ENCODE peak calls at places on chromosomes 5 and 9, in five cellular contexts. One of them, this sample, is unnamed.

GRCh38 chr9:126169736-126170135 is 156.9 kb upstream of the MVB12B start:
- DNase-seq in transverse colon: no peak
- DNase-seq in BJ: no peak
- DNase-seq in CD8-positive, alpha-beta T cell: no peak
- DNase-seq in endodermal cell: no peak
- DNase-seq in this sample: no peak

GRCh38 chr9:116432051-116432450 is 255.1 kb upstream of the TRIM32 start:
- DNase-seq in CD8-positive, alpha-beta T cell: no peak
- DNase-seq in endodermal cell: no peak
- DNase-seq in BJ: no peak
- DNase-seq in transverse colon: no peak
- DNase-seq in this sample: no peak

GRCh38 chr5:128224336-128224735 is 140.8 kb downstream of the SLC12A2 start:
- DNase-seq in transverse colon: no peak
- DNase-seq in endodermal cell: no peak
- DNase-seq in CD8-positive, alpha-beta T cell: no peak
- DNase-seq in BJ: no peak
- DNase-seq in this sample: no peak

GRCh38 chr9:129309041-129309430 is 131.0 kb upstream of the IER5L start:
- DNase-seq in CD8-positive, alpha-beta T cell: no peak
- DNase-seq in transverse colon: no peak
- DNase-seq in BJ: no peak
- DNase-seq in endodermal cell: no peak
- DNase-seq in this sample: no peak

GRCh38 chr9:135324329-135324728 is 155.3 kb upstream of the PPP1R26 start:
- DNase-seq in transverse colon: no peak
- DNase-seq in BJ: no peak
- DNase-seq in CD8-positive, alpha-beta T cell: no peak
- DNase-seq in endodermal cell: no peak
- DNase-seq in this sample: no peak

GRCh38 chr9:68949271-68950000 is 64.5 kb downstream of the PRKACG start:
- DNase-seq in BJ: no peak
- DNase-seq in transverse colon: peak; percentile 34
- DNase-seq in endodermal cell: peak; percentile 55
- DNase-seq in CD8-positive, alpha-beta T cell: no peak
- DNase-seq in this sample: no peak

GRCh38 chr9:120781236-120781635 is 12.0 kb downstream of the FBXW2 start:
- DNase-seq in transverse colon: no peak
- DNase-seq in endodermal cell: no peak
- DNase-seq in BJ: no peak
- DNase-seq in CD8-positive, alpha-beta T cell: no peak
- DNase-seq in this sample: no peak

GRCh38 chr5:33854733-33855151 is 37.0 kb downstream of the ADAMTS12 start:
- DNase-seq in endodermal cell: no peak
- DNase-seq in CD8-positive, alpha-beta T cell: no peak
- DNase-seq in transverse colon: no peak
- DNase-seq in BJ: no peak
- DNase-seq in this sample: no peak

GRCh38 chr5:26553079-26553478 is 485.3 kb downstream of the CDH9 start:
- DNase-seq in endodermal cell: no peak
- DNase-seq in BJ: no peak
- DNase-seq in CD8-positive, alpha-beta T cell: no peak
- DNase-seq in transverse colon: no peak
- DNase-seq in this sample: no peak

GRCh38 chr5:159094745-159095144 is 5.0 kb downstream of the EBF1 start:
- DNase-seq in transverse colon: peak; percentile 44
- DNase-seq in CD8-positive, alpha-beta T cell: peak; percentile 45
- DNase-seq in endodermal cell: peak; percentile 65
- DNase-seq in BJ: no peak
- DNase-seq in this sample: no peak

GRCh38 chr5:140632366-140633080 is 452 bp downstream of the CD14 start:
- DNase-seq in transverse colon: peak; percentile 63
- DNase-seq in endodermal cell: no peak
- DNase-seq in CD8-positive, alpha-beta T cell: peak; percentile 33
- DNase-seq in BJ: no peak
- DNase-seq in this sample: no peak

GRCh38 chr5:14039063-14039462 is 94.6 kb upstream of the DNAH5 start:
- DNase-seq in endodermal cell: no peak
- DNase-seq in transverse colon: no peak
- DNase-seq in BJ: no peak
- DNase-seq in CD8-positive, alpha-beta T cell: no peak
- DNase-seq in this sample: no peak

GRCh38 chr9:72262063-72262462 is 102.9 kb downstream of the ZFAND5 start:
- DNase-seq in transverse colon: no peak
- DNase-seq in BJ: no peak
- DNase-seq in CD8-positive, alpha-beta T cell: no peak
- DNase-seq in endodermal cell: no peak
- DNase-seq in this sample: no peak

GRCh38 chr5:59786271-59786805 is 107.2 kb downstream of the PDE4D start:
- DNase-seq in BJ: peak; percentile 75
- DNase-seq in transverse colon: no peak
- DNase-seq in endodermal cell: no peak
- DNase-seq in CD8-positive, alpha-beta T cell: no peak
- DNase-seq in this sample: peak; percentile 64

GRCh38 chr9:136719212-136719880 is 7.0 kb downstream of the DIPK1B start:
- DNase-seq in transverse colon: no peak
- DNase-seq in CD8-positive, alpha-beta T cell: no peak
- DNase-seq in endodermal cell: no peak
- DNase-seq in BJ: no peak
- DNase-seq in this sample: no peak

GRCh38 chr9:72856985-72857631 is 95.7 kb downstream of the ALDH1A1 start:
- DNase-seq in CD8-positive, alpha-beta T cell: no peak
- DNase-seq in transverse colon: no peak
- DNase-seq in BJ: no peak
- DNase-seq in endodermal cell: peak; percentile 63
- DNase-seq in this sample: peak; percentile 59

GRCh38 chr9:77455312-77455927 is 192.7 kb downstream of the GNA14 start:
- DNase-seq in transverse colon: peak; percentile 74
- DNase-seq in BJ: no peak
- DNase-seq in CD8-positive, alpha-beta T cell: peak; percentile 7
- DNase-seq in endodermal cell: peak; percentile 79
- DNase-seq in this sample: no peak

GRCh38 chr5:172685036-172685435 is 44.0 kb downstream of the NEURL1B start:
- DNase-seq in transverse colon: no peak
- DNase-seq in endodermal cell: no peak
- DNase-seq in BJ: no peak
- DNase-seq in CD8-positive, alpha-beta T cell: no peak
- DNase-seq in this sample: no peak

GRCh38 chr5:143605403-143606005 is 202.0 kb upstream of the NR3C1 start:
- DNase-seq in BJ: no peak
- DNase-seq in CD8-positive, alpha-beta T cell: no peak
- DNase-seq in endodermal cell: no peak
- DNase-seq in transverse colon: peak; percentile 14
- DNase-seq in this sample: no peak

GRCh38 chr5:58054018-58054417 is 405.9 kb downstream of the PLK2 start:
- DNase-seq in transverse colon: no peak
- DNase-seq in CD8-positive, alpha-beta T cell: no peak
- DNase-seq in endodermal cell: no peak
- DNase-seq in BJ: no peak
- DNase-seq in this sample: no peak

GRCh38 chr9:11735391-11735790 is 957.8 kb upstream of the TYRP1 start:
- DNase-seq in transverse colon: no peak
- DNase-seq in BJ: no peak
- DNase-seq in CD8-positive, alpha-beta T cell: no peak
- DNase-seq in endodermal cell: no peak
- DNase-seq in this sample: no peak

GRCh38 chr5:107831612-107832395 is 161.1 kb upstream of the EFNA5 start:
- DNase-seq in transverse colon: no peak
- DNase-seq in endodermal cell: no peak
- DNase-seq in CD8-positive, alpha-beta T cell: no peak
- DNase-seq in BJ: peak; percentile 84
- DNase-seq in this sample: no peak

GRCh38 chr9:111056554-111056953 is 18.3 kb upstream of the LPAR1 start:
- DNase-seq in endodermal cell: no peak
- DNase-seq in transverse colon: no peak
- DNase-seq in CD8-positive, alpha-beta T cell: no peak
- DNase-seq in BJ: peak; percentile 44
- DNase-seq in this sample: peak; percentile 90

GRCh38 chr5:160158087-160158486 is 38.8 kb upstream of the PWWP2A start:
- DNase-seq in transverse colon: no peak
- DNase-seq in endodermal cell: no peak
- DNase-seq in CD8-positive, alpha-beta T cell: no peak
- DNase-seq in BJ: no peak
- DNase-seq in this sample: no peak

GRCh38 chr9:98785333-98785933 is 10.9 kb downstream of the ANKS6 start:
- DNase-seq in transverse colon: no peak
- DNase-seq in BJ: no peak
- DNase-seq in endodermal cell: peak; percentile 28
- DNase-seq in CD8-positive, alpha-beta T cell: no peak
- DNase-seq in this sample: no peak

GRCh38 chr9:7561527-7561926 is 238.1 kb downstream of the DMAC1 start:
- DNase-seq in CD8-positive, alpha-beta T cell: no peak
- DNase-seq in BJ: no peak
- DNase-seq in transverse colon: no peak
- DNase-seq in endodermal cell: peak; percentile 52
- DNase-seq in this sample: no peak

GRCh38 chr5:74578356-74579044 is 62.0 kb downstream of the ENC1 start:
- DNase-seq in endodermal cell: peak; percentile 26
- DNase-seq in transverse colon: no peak
- DNase-seq in CD8-positive, alpha-beta T cell: no peak
- DNase-seq in BJ: no peak
- DNase-seq in this sample: no peak

GRCh38 chr9:35719546-35719945 is 12.4 kb downstream of the TLN1 start:
- DNase-seq in BJ: no peak
- DNase-seq in endodermal cell: no peak
- DNase-seq in CD8-positive, alpha-beta T cell: no peak
- DNase-seq in transverse colon: no peak
- DNase-seq in this sample: no peak

GRCh38 chr9:137286980-137287383 is 9.5 kb downstream of the TOR4A start:
- DNase-seq in endodermal cell: peak; percentile 91
- DNase-seq in BJ: no peak
- DNase-seq in transverse colon: peak; percentile 84
- DNase-seq in CD8-positive, alpha-beta T cell: no peak
- DNase-seq in this sample: no peak

GRCh38 chr5:92265804-92266203 is 882.7 kb upstream of the ARRDC3 start:
- DNase-seq in BJ: no peak
- DNase-seq in endodermal cell: no peak
- DNase-seq in CD8-positive, alpha-beta T cell: no peak
- DNase-seq in transverse colon: no peak
- DNase-seq in this sample: no peak

GRCh38 chr9:128115187-128116103 is 12.1 kb downstream of the PTGES2 start:
- DNase-seq in BJ: no peak
- DNase-seq in CD8-positive, alpha-beta T cell: no peak
- DNase-seq in endodermal cell: peak; percentile 41
- DNase-seq in transverse colon: peak; percentile 93
- DNase-seq in this sample: no peak

GRCh38 chr5:168681556-168682183 is 102.5 kb upstream of the PANK3 start:
- DNase-seq in CD8-positive, alpha-beta T cell: no peak
- DNase-seq in endodermal cell: peak; percentile 59
- DNase-seq in transverse colon: no peak
- DNase-seq in BJ: no peak
- DNase-seq in this sample: no peak

GRCh38 chr9:70979971-70980370 is 141.4 kb downstream of the TRPM3 start:
- DNase-seq in CD8-positive, alpha-beta T cell: no peak
- DNase-seq in endodermal cell: no peak
- DNase-seq in BJ: no peak
- DNase-seq in transverse colon: no peak
- DNase-seq in this sample: no peak

GRCh38 chr9:13575558-13575957 is 296.1 kb upstream of the MPDZ start:
- DNase-seq in transverse colon: no peak
- DNase-seq in endodermal cell: no peak
- DNase-seq in CD8-positive, alpha-beta T cell: no peak
- DNase-seq in BJ: no peak
- DNase-seq in this sample: no peak
- H3K4me3 ChIP-seq in transverse colon: no peak overlapping the region
- H3K4me3 ChIP-seq in endodermal cell: no peak overlapping the region
- H3K4me3 ChIP-seq in CD8-positive, alpha-beta T cell: no peak overlapping the region
- H3K4me3 ChIP-seq in BJ: no peak overlapping the region
- H3K4me3 ChIP-seq in this sample: no peak overlapping the region

GRCh38 chr9:1046639-1047604 is 3.2 kb upstream of the DMRT2 start:
- DNase-seq in endodermal cell: no peak
- DNase-seq in transverse colon: no peak
- DNase-seq in BJ: no peak
- DNase-seq in CD8-positive, alpha-beta T cell: no peak
- DNase-seq in this sample: no peak

GRCh38 chr9:1042466-1042865 is 7.7 kb upstream of the DMRT2 start:
- DNase-seq in transverse colon: peak; percentile 34
- DNase-seq in endodermal cell: peak; percentile 63
- DNase-seq in BJ: no peak
- DNase-seq in CD8-positive, alpha-beta T cell: no peak
- DNase-seq in this sample: no peak

GRCh38 chr9:1048853-1049252 is 1.3 kb upstream of the DMRT2 start:
- DNase-seq in transverse colon: no peak
- DNase-seq in CD8-positive, alpha-beta T cell: no peak
- DNase-seq in BJ: no peak
- DNase-seq in endodermal cell: no peak
- DNase-seq in this sample: no peak

GRCh38 chr9:1047605-1048235 is 2.4 kb upstream of the DMRT2 start:
- DNase-seq in CD8-positive, alpha-beta T cell: no peak
- DNase-seq in transverse colon: peak; percentile 63
- DNase-seq in BJ: no peak
- DNase-seq in endodermal cell: no peak
- DNase-seq in this sample: no peak

GRCh38 chr9:1044643-1045042 is 5.5 kb upstream of the DMRT2 start:
- DNase-seq in CD8-positive, alpha-beta T cell: no peak
- DNase-seq in transverse colon: no peak
- DNase-seq in BJ: no peak
- DNase-seq in endodermal cell: no peak
- DNase-seq in this sample: no peak
- H3K4me3 ChIP-seq in CD8-positive, alpha-beta T cell: no peak overlapping the region
- H3K4me3 ChIP-seq in transverse colon: no peak overlapping the region
- H3K4me3 ChIP-seq in BJ: no peak overlapping the region
- H3K4me3 ChIP-seq in endodermal cell: no peak overlapping the region
- H3K4me3 ChIP-seq in this sample: no peak overlapping the region

GRCh38 chr9:10678790-10679189 is 66.0 kb upstream of the PTPRD start:
- DNase-seq in BJ: no peak
- DNase-seq in CD8-positive, alpha-beta T cell: no peak
- DNase-seq in transverse colon: no peak
- DNase-seq in endodermal cell: no peak
- DNase-seq in this sample: no peak
- H3K4me3 ChIP-seq in BJ: no peak overlapping the region
- H3K4me3 ChIP-seq in CD8-positive, alpha-beta T cell: no peak overlapping the region
- H3K4me3 ChIP-seq in transverse colon: no peak overlapping the region
- H3K4me3 ChIP-seq in endodermal cell: no peak overlapping the region
- H3K4me3 ChIP-seq in this sample: no peak overlapping the region

DNA sequence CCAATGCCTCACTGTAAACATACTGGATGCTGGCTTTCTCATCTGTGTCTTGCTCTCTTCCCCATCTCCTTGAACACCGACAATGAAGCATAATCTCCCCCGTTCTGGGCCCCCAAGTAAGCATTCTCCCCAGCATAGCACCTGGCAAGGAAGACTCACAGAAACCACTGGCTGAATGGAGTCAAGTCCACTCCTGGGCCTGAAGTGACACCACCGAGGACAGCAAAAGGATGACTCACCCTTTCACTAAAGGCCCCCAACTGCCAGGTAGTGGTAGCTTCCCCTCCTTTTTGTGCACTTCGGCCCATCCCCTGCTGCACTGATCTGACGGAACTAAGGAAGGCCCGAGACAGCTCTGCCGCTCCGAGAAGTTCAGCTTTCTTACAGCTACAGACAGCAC is 9.4 kb downstream of the VDAC1 start:
- DNase-seq in BJ: no peak
- DNase-seq in endodermal cell: peak; percentile 59
- DNase-seq in CD8-positive, alpha-beta T cell: no peak
- DNase-seq in transverse colon: no peak
- DNase-seq in this sample: no peak
- H3K4me3 ChIP-seq in BJ: no peak overlapping the region
- H3K4me3 ChIP-seq in endodermal cell: no peak overlapping the region
- H3K4me3 ChIP-seq in CD8-positive, alpha-beta T cell: no peak overlapping the region
- H3K4me3 ChIP-seq in transverse colon: no peak overlapping the region
- H3K4me3 ChIP-seq in this sample: no peak overlapping the region

GRCh38 chr9:92948032-92948534 is 760 bp downstream of the FGD3 start:
- DNase-seq in transverse colon: no peak
- DNase-seq in endodermal cell: no peak
- DNase-seq in CD8-positive, alpha-beta T cell: no peak
- DNase-seq in BJ: no peak
- DNase-seq in this sample: no peak
- H3K4me3 ChIP-seq in transverse colon: no peak overlapping the region
- H3K4me3 ChIP-seq in endodermal cell: no peak overlapping the region
- H3K4me3 ChIP-seq in CD8-positive, alpha-beta T cell: peak overlapping the region; percentile 73
- H3K4me3 ChIP-seq in BJ: no peak overlapping the region
- H3K4me3 ChIP-seq in this sample: no peak overlapping the region

This sample was measured in HFF-Myc.